ENCODE peak calls at places on chromosomes 3 and 15, in nine cellular contexts. N is heart right ventricle, G is cardiac muscle cell, S is adrenal gland, B is dorsolateral prefrontal cortex, A is lower lobe of right lung, H is MM.1S, R is tibial artery, Y is AG04450. K is an unnamed sample.

GRCh38 chr3:184725176-184725575 is 13.3 kb upstream of the MAGEF1 start:
- DNase-seq in N (no peak), H (no peak), Y (no peak), S (no peak), G (no peak), A (no peak), R (no peak), B (no peak), K (no peak)

GRCh38 chr3:113747719-113748046 is 848 bp downstream of the ATP6V1A start:
- DNase-seq in S (no peak), B (no peak), G (no peak), R (no peak), H (peak), A (no peak), N (no peak), Y (no peak), K (peak)

GRCh38 chr15:99421172-99421656 is 144.6 kb upstream of the MEF2A start:
- DNase-seq in Y (no peak), R (no peak), A (no peak), H (no peak), S (no peak), G (peak), B (no peak), N (no peak), K (no peak)

GRCh38 chr3:126961791-126962461 is 21.0 kb upstream of the PLXNA1 start:
- DNase-seq in B (no peak), H (no peak), R (no peak), A (no peak), S (no peak), G (no peak), N (peak), Y (no peak), K (peak)

GRCh38 chr3:169241928-169242751 is 421.4 kb downstream of the MECOM start:
- DNase-seq in N (peak), H (no peak), Y (no peak), R (peak), A (peak), S (no peak), B (no peak), G (peak), K (peak)

GRCh38 chr3:42544492-42545283 is 37.1 kb downstream of the SEC22C start:
- DNase-seq in G (no peak), H (no peak), Y (no peak), B (no peak), N (peak), R (peak), A (peak), S (peak), K (no peak)

GRCh38 chr15:43968551-43968950 is 141.7 kb downstream of the WDR76 start:
- DNase-seq in H (no peak), N (no peak), B (no peak), S (no peak), G (no peak), A (no peak), R (no peak), Y (no peak), K (no peak)

GRCh38 chr3:126147932-126148683 is 32.3 kb downstream of the ALDH1L1 start:
- DNase-seq in R (no peak), S (no peak), N (peak), G (no peak), H (no peak), A (peak), B (no peak), Y (no peak), K (no peak)

GRCh38 chr3:148147896-148148295 is 549.8 kb upstream of the AGTR1 start:
- DNase-seq in Y (no peak), N (no peak), R (no peak), B (no peak), S (no peak), A (no peak), G (peak), H (no peak), K (peak)

GRCh38 chr3:30286007-30286669 is 320.3 kb upstream of the TGFBR2 start:
- DNase-seq in G (peak), N (peak), H (no peak), S (peak), Y (peak), R (peak), A (peak), B (peak), K (peak)

GRCh38 chr15:41692049-41692448 is 31.8 kb downstream of the MGA start:
- DNase-seq in Y (no peak), H (no peak), B (no peak), N (no peak), A (no peak), G (no peak), S (no peak), R (no peak), K (no peak)

GRCh38 chr15:28125673-28126651 is 26.8 kb upstream of the OCA2 start:
- DNase-seq in N (no peak), Y (peak), H (peak), G (peak), S (no peak), A (no peak), B (peak), R (no peak), K (peak)

GRCh38 chr15:74768771-74769342 is 13.0 kb upstream of the CSK start:
- DNase-seq in A (peak), S (peak), N (peak), B (peak), G (peak), Y (no peak), R (peak), H (peak), K (peak)

GRCh38 chr15:94098877-94099606 is 132.3 kb upstream of the MCTP2 start:
- DNase-seq in B (no peak), N (no peak), R (no peak), A (no peak), H (no peak), Y (no peak), S (no peak), G (no peak), K (no peak)

GRCh38 chr3:19046440-19046839 is 101.9 kb upstream of the KCNH8 start:
- DNase-seq in B (no peak), G (peak), S (no peak), H (peak), N (no peak), R (no peak), Y (no peak), A (no peak), K (peak)

GRCh38 chr15:75156306-75157215 is 45.1 kb upstream of the C15orf39 start:
- DNase-seq in A (no peak), H (no peak), R (no peak), S (no peak), Y (no peak), B (no peak), N (no peak), G (no peak), K (no peak)

GRCh38 chr3:161096771-161097367 is 8.3 kb downstream of the B3GALNT1 start:
- DNase-seq in H (peak), Y (no peak), S (no peak), A (no peak), B (no peak), N (no peak), R (no peak), G (peak), K (no peak)

GRCh38 chr15:36810656-36811449 is 231.4 kb downstream of the CDIN1 start:
- DNase-seq in Y (no peak), R (no peak), A (no peak), S (no peak), H (no peak), N (no peak), B (no peak), G (no peak), K (no peak)

GRCh38 chr15:33040501-33040900 is 154.0 kb downstream of the FMN1 start:
- DNase-seq in Y (no peak), A (no peak), H (no peak), G (no peak), R (no peak), S (no peak), B (no peak), N (no peak), K (no peak)

GRCh38 chr3:72255736-72256559 is 471.0 kb upstream of the PROK2 start:
- DNase-seq in G (peak), H (peak), A (peak), Y (no peak), B (no peak), S (no peak), N (no peak), R (peak), K (no peak)

GRCh38 chr3:65953301-65953812 is 85.4 kb downstream of the MAGI1 start:
- DNase-seq in Y (no peak), S (peak), G (peak), R (peak), H (peak), N (no peak), B (peak), A (peak), K (no peak)

GRCh38 chr3:33439421-33440327 is 531 bp downstream of the UBP1 start:
- DNase-seq in G (peak), H (peak), R (peak), S (peak), B (peak), Y (no peak), A (peak), N (peak), K (peak)

GRCh38 chr3:132661120-132661519 is 991 bp downstream of the UBA5 start:
- DNase-seq in N (no peak), A (no peak), H (peak), B (no peak), S (no peak), R (no peak), Y (no peak), G (no peak), K (no peak)

GRCh38 chr3:24683511-24684384 is 189.1 kb upstream of the THRB start:
- DNase-seq in A (no peak), N (no peak), H (no peak), R (no peak), G (peak), S (peak), Y (peak), B (no peak), K (peak)

GRCh38 chr3:115932807-115933206 is 309.5 kb downstream of the GAP43 start:
- DNase-seq in A (no peak), G (no peak), Y (no peak), N (no peak), B (no peak), S (no peak), R (no peak), H (no peak), K (no peak)

GRCh38 chr3:115931581-115931980 is 308.3 kb downstream of the GAP43 start:
- DNase-seq in H (no peak), Y (no peak), S (no peak), B (no peak), R (no peak), G (no peak), A (no peak), N (no peak), K (peak)

GRCh38 chr3:115937054-115937453 is 313.7 kb downstream of the GAP43 start:
- DNase-seq in R (no peak), A (no peak), Y (no peak), B (no peak), S (no peak), H (no peak), N (no peak), G (no peak), K (peak)
- TF ChIP-seq CTCF in R (no peak), A (peak), Y (peak), B (no peak), S (peak), H (peak), N (peak), G (peak), K (peak)

GRCh38 chr3:94862703-94863102 is 799.8 kb downstream of the NSUN3 start:
- DNase-seq in Y (no peak), N (no peak), G (peak), S (peak), A (no peak), B (no peak), H (peak), R (no peak), K (peak)
- TF ChIP-seq CTCF in Y (peak), N (peak), G (peak), S (peak), A (peak), B (no peak), H (peak), R (no peak), K (peak)

GRCh38 chr3:170689218-170689874 is 103.5 kb upstream of the SLC7A14 start:
- DNase-seq in G (peak), S (peak), H (no peak), N (no peak), B (no peak), A (peak), R (no peak), Y (peak), K (peak)

GRCh38 chr3:170692720-170693119 is 106.8 kb upstream of the SLC7A14 start:
- DNase-seq in H (no peak), Y (no peak), G (no peak), B (no peak), S (no peak), A (no peak), R (no peak), N (no peak), K (peak)

GRCh38 chr3:170695486-170696069 is 109.7 kb upstream of the SLC7A14 start:
- DNase-seq in R (no peak), A (no peak), Y (no peak), G (peak), B (no peak), N (no peak), S (no peak), H (no peak), K (no peak)

GRCh38 chr3:170690133-170690981 is 104.5 kb upstream of the SLC7A14 start:
- DNase-seq in G (peak), Y (no peak), A (peak), R (peak), N (peak), B (peak), H (peak), S (peak), K (peak)
- TF ChIP-seq CTCF in G (peak), Y (peak), A (peak), R (peak), N (peak), B (peak), H (peak), S (peak), K (peak)

GRCh38 chr3:194101592-194102432 is 34.1 kb upstream of the HES1 start:
- DNase-seq in G (no peak), R (no peak), N (no peak), S (no peak), B (no peak), Y (no peak), H (peak), A (no peak), K (no peak)

GRCh38 chr3:194102436-194102835 is 33.5 kb upstream of the HES1 start:
- DNase-seq in R (no peak), A (no peak), N (no peak), B (no peak), H (peak), Y (no peak), S (no peak), G (no peak), K (no peak)

GRCh38 chr3:194099215-194099614 is 36.7 kb upstream of the HES1 start:
- DNase-seq in H (no peak), A (no peak), G (no peak), B (no peak), R (no peak), Y (no peak), N (no peak), S (no peak), K (no peak)

GRCh38 chr3:194098872-194099183 is 37.1 kb upstream of the HES1 start:
- DNase-seq in Y (no peak), H (no peak), A (no peak), G (no peak), N (no peak), B (no peak), R (no peak), S (no peak), K (no peak)

DNA sequence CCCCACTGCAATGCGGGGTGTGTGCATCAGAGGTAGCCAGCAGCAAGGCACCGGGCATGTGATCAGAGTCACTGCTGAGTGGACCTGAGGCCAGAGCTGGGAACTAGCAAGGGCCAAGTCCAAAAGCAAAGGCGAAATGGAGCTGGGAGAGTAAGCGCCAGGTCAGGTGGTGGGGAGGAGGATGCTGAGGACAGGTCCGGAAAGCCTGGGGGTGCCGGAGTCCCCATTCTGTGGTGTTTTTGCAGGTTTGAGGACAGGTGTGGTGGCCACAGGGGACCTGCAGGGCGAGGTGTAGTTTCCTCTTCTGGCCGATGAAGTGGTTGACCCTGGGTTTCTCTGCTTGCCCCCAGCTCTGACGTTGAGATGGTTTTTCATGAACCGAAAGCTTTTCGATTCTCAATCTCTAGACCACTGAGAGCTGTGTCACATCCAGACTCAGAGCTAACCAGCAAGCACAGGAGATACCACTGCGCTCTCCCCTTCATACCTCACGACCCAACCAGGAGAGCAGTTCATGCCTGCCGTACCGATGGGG is 35.0 kb upstream of the HES1 start:
- DNase-seq in R (no peak), A (no peak), Y (no peak), S (no peak), G (no peak), N (no peak), H (peak), B (no peak), K (no peak)
- TF ChIP-seq CTCF in R (no peak), A (no peak), Y (no peak), S (no peak), G (no peak), N (no peak), H (peak), B (no peak), K (no peak)

DNA sequence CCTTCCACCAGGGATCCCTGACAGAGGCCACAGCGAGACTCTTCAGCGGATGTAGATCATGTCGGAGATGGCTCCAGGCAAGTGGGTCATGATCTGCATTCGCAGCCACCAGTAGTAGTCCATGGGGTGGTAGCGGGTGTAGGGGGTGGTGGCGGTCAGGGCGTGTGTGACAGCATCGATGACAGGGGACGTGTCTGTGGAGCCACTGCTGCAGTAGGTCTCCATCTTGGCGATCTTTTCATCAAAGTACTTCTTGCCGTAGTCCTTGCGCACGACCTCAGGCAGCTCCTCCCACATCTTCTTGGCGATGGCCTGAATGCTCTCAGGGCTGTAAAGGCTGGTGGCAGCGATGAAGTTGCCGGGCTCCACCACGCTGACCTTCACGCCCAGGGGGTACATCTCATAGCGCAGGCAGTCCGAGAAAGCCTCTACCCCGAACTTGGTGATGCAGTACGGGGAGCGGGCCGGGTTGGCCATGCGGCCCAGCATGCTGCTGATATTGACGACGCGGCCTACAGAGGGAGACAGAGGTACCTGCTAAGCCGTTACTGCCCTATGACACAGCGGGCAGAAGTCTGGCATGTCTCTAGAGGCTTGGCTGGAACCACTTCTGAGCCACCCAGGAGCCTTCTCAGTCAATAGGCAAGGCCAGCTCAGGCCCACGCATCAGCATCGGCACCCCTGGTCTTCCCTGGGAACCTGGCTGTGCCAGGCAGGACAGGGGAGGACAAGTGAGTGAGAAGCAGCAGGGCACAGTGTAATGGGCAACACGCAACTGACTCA is 43.7 kb downstream of the BDH1 start:
- DNase-seq in B (no peak), A (peak), H (no peak), N (no peak), G (no peak), S (no peak), Y (no peak), R (no peak), K (no peak)
- TF ChIP-seq CTCF in B (no peak), A (no peak), H (no peak), N (no peak), G (no peak), S (no peak), Y (no peak), R (no peak), K (no peak)

GRCh38 chr3:52845157-52845556 is 10.3 kb upstream of the MUSTN1 start:
- DNase-seq in S (peak), H (no peak), R (peak), N (peak), Y (no peak), B (no peak), A (no peak), G (peak), K (peak)
- TF ChIP-seq CTCF in S (no peak), H (no peak), R (no peak), N (no peak), Y (no peak), B (no peak), A (no peak), G (no peak), K (no peak)

K was measured in fibroblast of mammary gland.